ENCODE peak calls at places on chromosomes 1 and 21, in five cellular contexts. O is fibroblast of the aortic adventitia; P is NCI-H1092 treated with DMSO at 0.1 percent for 48 hours; K is stimulated activated CD4-positive, alpha-beta T cell treated with anti-CD3 and anti-CD28 coated beads, Interleukin-12 subunit alpha, Interleukin-12 subunit beta, amount 100 ng/mL, for 4 hours; T is EL. W is an unnamed sample.

GRCh38 chr1:56803561-56804156 is 15.5 kb downstream of the FYB2 start:
- DNase-seq in O (peak; percentile 23), P (peak; percentile 14), K (no peak), T (no peak), W (peak; percentile 61)

GRCh38 chr21:34865922-34866271 is 183.2 kb downstream of the RUNX1 start:
- DNase-seq in O (no peak), P (no peak), K (peak; percentile 38), T (no peak), W (no peak)

GRCh38 chr21:26107439-26107838 is 63.1 kb downstream of the APP start:
- DNase-seq in O (no peak), P (no peak), K (no peak), T (no peak), W (no peak)

GRCh38 chr1:75233302-75233929 is 99.2 kb downstream of the LHX8 start:
- DNase-seq in O (peak; percentile 41), P (peak; percentile 42), K (no peak), T (peak; percentile 11), W (peak; percentile 6)

GRCh38 chr1:30785181-30785580 is 27.6 kb upstream of the LAPTM5 start:
- DNase-seq in O (no peak), P (no peak), K (no peak), T (no peak), W (no peak)

GRCh38 chr1:174818014-174818616 is 181.6 kb upstream of the CACYBP start:
- DNase-seq in O (no peak), P (no peak), K (no peak), T (no peak), W (no peak)

GRCh38 chr1:198686069-198686728 is 47.4 kb downstream of the PTPRC start:
- DNase-seq in O (peak; percentile 76), P (peak; percentile 34), K (no peak), T (peak; percentile 69), W (no peak)

GRCh38 chr1:235867903-235868469 is 1.3 kb upstream of the LYST start:
- DNase-seq in O (no peak), P (no peak), K (no peak), T (no peak), W (no peak)

GRCh38 chr1:35499652-35500176 is 57.5 kb downstream of the KIAA0319L start:
- DNase-seq in O (no peak), P (no peak), K (no peak), T (no peak), W (no peak)

GRCh38 chr1:47987601-47988000 is 9.6 kb downstream of the TRABD2B start:
- DNase-seq in O (no peak), P (no peak), K (no peak), T (no peak), W (no peak)

W was measured in Daoy.